ENCODE peak calls at places on chromosomes 5 and 9, in eight cellular contexts. C, V, Y, Q, R, I, K and G are unnamed samples.

GRCh38 chr9:91071185-91071990 is 269.8 kb downstream of the SYK start:
- DNase-seq in C (peak), V (no peak), Y (peak), Q (no peak), R (no peak), I (no peak), K (peak), G (no peak)

GRCh38 chr9:89935115-89935514 is 330.3 kb downstream of the GADD45G start:
- DNase-seq in C (no peak), V (no peak), Y (no peak), Q (no peak), R (no peak), I (no peak), K (no peak), G (no peak)

GRCh38 chr5:139847790-139848507 is 52.3 kb downstream of the PSD2 start:
- DNase-seq in C (peak), V (peak), Y (peak), Q (peak), R (peak), I (peak), K (no peak), G (peak)

GRCh38 chr9:91176426-91176825 is 185.3 kb downstream of the AUH start:
- DNase-seq in C (no peak), V (peak), Y (no peak), Q (peak), R (no peak), I (no peak), K (no peak), G (no peak)

GRCh38 chr9:4849364-4849763 is 56.6 kb downstream of the RCL1 start:
- DNase-seq in C (no peak), V (no peak), Y (no peak), Q (no peak), R (no peak), I (no peak), K (no peak), G (no peak)

GRCh38 chr9:3541206-3541605 is 15.4 kb upstream of the RFX3 start:
- DNase-seq in C (no peak), V (no peak), Y (no peak), Q (no peak), R (no peak), I (no peak), K (no peak), G (no peak)

GRCh38 chr9:123954921-123955320 is 25.0 kb upstream of the DENND1A start:
- DNase-seq in C (peak), V (no peak), Y (no peak), Q (no peak), R (no peak), I (no peak), K (peak), G (no peak)

GRCh38 chr9:8890695-8891094 is 1091.1 kb upstream of the DMAC1 start:
- DNase-seq in C (no peak), V (no peak), Y (no peak), Q (no peak), R (no peak), I (no peak), K (no peak), G (no peak)

GRCh38 chr5:218457-219289 is 553 bp downstream of the SDHA start:
- DNase-seq in C (no peak), V (peak), Y (peak), Q (peak), R (peak), I (peak), K (peak), G (peak)

GRCh38 chr9:98639133-98639532 is 69.6 kb downstream of the GABBR2 start:
- DNase-seq in C (no peak), V (no peak), Y (no peak), Q (no peak), R (no peak), I (no peak), K (no peak), G (no peak)

DNA sequence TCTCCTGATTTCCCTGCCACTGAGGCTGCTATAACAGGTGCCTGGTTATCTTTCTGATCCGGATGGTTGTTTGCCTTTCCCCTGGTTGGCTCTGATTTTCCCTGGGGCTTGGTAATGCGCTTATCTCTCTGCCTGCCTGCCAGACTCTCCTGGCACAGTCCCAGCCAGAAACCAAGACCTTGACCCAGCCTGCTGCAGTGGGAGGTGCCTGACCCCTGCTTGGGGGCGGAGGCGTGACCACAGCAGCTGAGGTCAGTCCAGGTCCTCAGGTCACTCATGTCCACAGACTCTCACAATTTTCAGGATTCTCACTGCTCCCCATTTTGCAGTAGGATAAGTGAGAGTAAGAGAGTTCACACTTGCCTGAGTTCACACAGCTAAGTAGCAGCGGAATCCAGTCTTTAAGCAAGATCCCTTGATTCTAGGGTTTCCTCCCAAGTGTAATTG is 24.4 kb upstream of the SYNPO start:
- DNase-seq in C (peak), V (peak), Y (no peak), Q (no peak), R (no peak), I (no peak), K (no peak), G (peak)
- H3K27ac ChIP-seq in C (no peak), V (peak), Y (no peak), Q (no peak), R (peak), I (peak), K (no peak), G (peak)

GRCh38 chr9:134026981-134027380 is 1.7 kb downstream of the BRD3OS start:
- DNase-seq in C (peak), V (no peak), Y (no peak), Q (no peak), R (no peak), I (no peak), K (no peak), G (no peak)

GRCh38 chr9:134026561-134026960 is 1.3 kb downstream of the BRD3OS start:
- DNase-seq in C (peak), V (no peak), Y (no peak), Q (no peak), R (no peak), I (no peak), K (no peak), G (no peak)

GRCh38 chr9:134024393-134024792 is 888 bp upstream of the BRD3OS start:
- DNase-seq in C (peak), V (no peak), Y (no peak), Q (no peak), R (no peak), I (no peak), K (no peak), G (no peak)

GRCh38 chr9:134025606-134026541 is 593 bp downstream of the BRD3OS start:
- DNase-seq in C (peak), V (peak), Y (peak), Q (peak), R (peak), I (no peak), K (peak), G (peak)

GRCh38 chr9:134024828-134025605 is at the start of gene BRD3OS:
- DNase-seq in C (peak), V (peak), Y (peak), Q (peak), R (peak), I (peak), K (peak), G (peak)
- H3K27ac ChIP-seq in C (no peak), V (peak), Y (no peak), Q (peak), R (peak), I (no peak), K (peak), G (peak)

DNA sequence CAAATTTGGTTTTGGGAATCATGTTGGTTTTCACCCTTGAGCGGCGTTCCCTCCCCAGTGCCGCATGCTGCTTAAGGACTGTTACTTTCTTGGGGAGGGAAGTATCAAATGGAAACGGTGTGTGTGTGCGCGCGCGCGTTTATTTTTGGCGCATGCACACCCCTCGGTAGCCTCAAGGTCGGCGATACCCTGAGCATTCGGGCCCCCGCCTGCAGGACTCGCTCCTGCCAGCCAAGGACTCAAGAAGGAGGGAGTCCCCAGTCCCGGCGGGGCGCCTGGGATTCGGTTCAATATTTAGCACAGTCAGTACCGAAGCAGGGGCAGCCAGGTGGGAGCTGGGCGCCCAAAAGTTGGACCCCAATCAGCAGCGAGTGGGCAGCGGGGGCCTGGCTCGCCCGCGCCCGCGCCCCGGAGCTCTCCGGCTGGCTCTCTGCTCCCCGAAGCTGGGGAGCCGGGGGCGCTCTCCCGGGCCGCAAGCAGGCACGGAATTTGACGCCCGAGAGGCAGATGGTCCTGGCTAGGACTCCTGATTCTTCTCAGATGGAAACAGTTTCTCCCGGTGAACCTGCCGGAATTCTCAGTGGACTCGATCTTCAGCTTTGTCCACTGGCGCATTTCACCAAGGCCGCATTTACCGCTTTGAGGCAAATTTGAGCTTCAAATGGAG is 305.9 kb upstream of the KCNN2 start:
- DNase-seq in C (peak), V (no peak), Y (no peak), Q (no peak), R (no peak), I (peak), K (peak), G (peak)
- H3K27ac ChIP-seq in C (no peak), V (peak), Y (no peak), Q (no peak), R (no peak), I (no peak), K (no peak), G (no peak)

GRCh38 chr9:128429505-128430086 is 8.9 kb downstream of the CERCAM start:
- DNase-seq in C (no peak), V (no peak), Y (no peak), Q (no peak), R (no peak), I (no peak), K (no peak), G (no peak)
- H3K27ac ChIP-seq in C (no peak), V (no peak), Y (peak), Q (no peak), R (no peak), I (no peak), K (no peak), G (no peak)